ENCODE peak calls at places on chromosomes 13 and 19, in seven cellular contexts. R is HS-5; M is dorsolateral prefrontal cortex; D is IMR-90; Z is fibroblast of the aortic adventitia; K is stimulated activated CD8-positive, alpha-beta memory T cell treated with anti-CD3 and anti-CD28 coated beads, Interleukin-7, amount 100 ng/mL, for 1 hour; Y is hepatocyte. E is an unnamed sample.

GRCh38 chr13:76523740-76524382 is 362.3 kb downstream of the KCTD12 start:
- DNase-seq in R (no peak), M (no peak), D (no peak), Z (no peak), K (no peak), Y (no peak), E (no peak)

GRCh38 chr13:51728972-51729371 is 75.0 kb downstream of the DHRS12 start:
- DNase-seq in R (no peak), M (no peak), D (peak), Z (peak), K (no peak), Y (no peak), E (no peak)

GRCh38 chr19:29478578-29479565 is 46.9 kb upstream of the VSTM2B start:
- DNase-seq in R (no peak), M (peak), D (no peak), Z (no peak), K (no peak), Y (peak), E (no peak)

GRCh38 chr13:82772802-82773201 is 1109.5 kb downstream of the SLITRK1 start:
- DNase-seq in R (no peak), M (no peak), D (peak), Z (peak), K (no peak), Y (no peak), E (no peak)

GRCh38 chr13:50244913-50245574 is 229.8 kb downstream of the KCNRG start:
- DNase-seq in R (peak), M (no peak), D (peak), Z (peak), K (no peak), Y (peak), E (no peak)

GRCh38 chr19:18319591-18320135 is 3.2 kb downstream of the LSM4 start:
- DNase-seq in R (no peak), M (no peak), D (no peak), Z (no peak), K (no peak), Y (peak), E (no peak)

GRCh38 chr19:9009431-9009830 is 778 bp downstream of the MUC16 start:
- DNase-seq in R (no peak), M (no peak), D (no peak), Z (no peak), K (no peak), Y (no peak), E (no peak)

GRCh38 chr19:16385296-16385695 is 60.7 kb downstream of the KLF2 start:
- DNase-seq in R (no peak), M (no peak), D (no peak), Z (no peak), K (no peak), Y (no peak), E (no peak)

GRCh38 chr13:113121183-113121927 is 1.2 kb upstream of the F10 start:
- DNase-seq in R (no peak), M (peak), D (no peak), Z (no peak), K (no peak), Y (no peak), E (no peak)

GRCh38 chr13:44662515-44662914 is 86.4 kb upstream of the TSC22D1 start:
- DNase-seq in R (no peak), M (no peak), D (no peak), Z (no peak), K (no peak), Y (no peak), E (no peak)

GRCh38 chr19:44050740-44051653 is 839 bp upstream of the ZNF223 start:
- DNase-seq in R (no peak), M (no peak), D (no peak), Z (no peak), K (no peak), Y (no peak), E (no peak)

GRCh38 chr13:46114599-46114998 is 9.8 kb upstream of the CPB2 start:
- DNase-seq in R (no peak), M (no peak), D (no peak), Z (no peak), K (no peak), Y (no peak), E (no peak)

GRCh38 chr13:98299954-98300350 is 122.9 kb upstream of the RNF113B start:
- DNase-seq in R (no peak), M (no peak), D (no peak), Z (peak), K (no peak), Y (no peak), E (no peak)

GRCh38 chr13:110409581-110409992 is 102.5 kb downstream of the COL4A2 start:
- DNase-seq in R (no peak), M (no peak), D (peak), Z (no peak), K (no peak), Y (no peak), E (no peak)

GRCh38 chr19:7737215-7737614 is 5.3 kb upstream of the CLEC4G start:
- DNase-seq in R (no peak), M (no peak), D (no peak), Z (no peak), K (no peak), Y (no peak), E (no peak)

GRCh38 chr13:113665582-113666323 is 1.3 kb upstream of the GRK1 start:
- DNase-seq in R (no peak), M (peak), D (no peak), Z (no peak), K (no peak), Y (no peak), E (no peak)

GRCh38 chr13:73835138-73835721 is 299.0 kb downstream of the KLF12 start:
- DNase-seq in R (peak), M (no peak), D (peak), Z (peak), K (no peak), Y (peak), E (no peak)

GRCh38 chr19:47302249-47302648 is 7.4 kb upstream of the C5AR1 start:
- DNase-seq in R (no peak), M (no peak), D (no peak), Z (no peak), K (no peak), Y (no peak), E (no peak)

GRCh38 chr13:76014618-76015315 is 378.6 kb downstream of the LMO7 start:
- DNase-seq in R (no peak), M (no peak), D (peak), Z (peak), K (no peak), Y (no peak), E (no peak)

GRCh38 chr13:41905600-41906254 is 55.2 kb downstream of the VWA8 start:
- DNase-seq in R (peak), M (no peak), D (peak), Z (peak), K (no peak), Y (peak), E (no peak)

GRCh38 chr13:113002206-113002821 is 33.3 kb downstream of the MCF2L start:
- DNase-seq in R (no peak), M (no peak), D (no peak), Z (no peak), K (no peak), Y (peak), E (no peak)

GRCh38 chr19:15340086-15340485 is 7.7 kb upstream of the BRD4 start:
- DNase-seq in R (no peak), M (no peak), D (no peak), Z (no peak), K (no peak), Y (no peak), E (no peak)

GRCh38 chr13:23673354-23673753 is 103.1 kb downstream of the TNFRSF19 start:
- DNase-seq in R (no peak), M (no peak), D (peak), Z (peak), K (no peak), Y (peak), E (no peak)

GRCh38 chr19:31955061-31955460 is 390.3 kb upstream of the ZNF507 start:
- DNase-seq in R (no peak), M (no peak), D (no peak), Z (no peak), K (no peak), Y (no peak), E (no peak)

GRCh38 chr13:20553309-20553708 is 13.6 kb upstream of the IFT88 start:
- DNase-seq in R (no peak), M (peak), D (no peak), Z (peak), K (no peak), Y (peak), E (no peak)

GRCh38 chr13:113584205-113584869 is at the start of gene TFDP1:
- DNase-seq in R (peak), M (peak), D (peak), Z (peak), K (peak), Y (peak), E (no peak)

GRCh38 chr13:22903925-22904324 is 276.9 kb upstream of the SGCG start:
- DNase-seq in R (no peak), M (no peak), D (no peak), Z (no peak), K (no peak), Y (no peak), E (no peak)

GRCh38 chr19:40465025-40465780 is at the start of gene BLVRB:
- DNase-seq in R (peak), M (no peak), D (peak), Z (peak), K (no peak), Y (no peak), E (no peak)

GRCh38 chr13:112244495-112245177 is 131.5 kb upstream of the SPACA7 start:
- DNase-seq in R (no peak), M (no peak), D (no peak), Z (no peak), K (no peak), Y (no peak), E (no peak)

GRCh38 chr19:10769533-10770491 is 51.9 kb downstream of the DNM2 start:
- DNase-seq in R (peak), M (peak), D (peak), Z (peak), K (no peak), Y (peak), E (no peak)

GRCh38 chr13:19940106-19940505 is 18.4 kb upstream of the ZMYM2 start:
- DNase-seq in R (no peak), M (no peak), D (no peak), Z (no peak), K (no peak), Y (no peak), E (no peak)

GRCh38 chr13:79512950-79513349 is 32.0 kb downstream of the NDFIP2 start:
- DNase-seq in R (no peak), M (no peak), D (no peak), Z (no peak), K (no peak), Y (no peak), E (no peak)

GRCh38 chr13:51249254-51249653 is 27.1 kb downstream of the FAM124A start:
- DNase-seq in R (no peak), M (no peak), D (peak), Z (no peak), K (no peak), Y (no peak), E (no peak)

GRCh38 chr13:66424417-66424816 is 805.7 kb downstream of the PCDH9 start:
- DNase-seq in R (no peak), M (no peak), D (peak), Z (peak), K (no peak), Y (no peak), E (no peak)

GRCh38 chr19:45306522-45307027 is 16.1 kb downstream of the CKM start:
- DNase-seq in R (no peak), M (no peak), D (no peak), Z (no peak), K (no peak), Y (no peak), E (no peak)

GRCh38 chr19:54937926-54938325 is 9.4 kb downstream of the NLRP7 start:
- DNase-seq in R (no peak), M (no peak), D (no peak), Z (no peak), K (no peak), Y (no peak), E (no peak)

E was measured in cortex of kidney.